ENCODE peak calls at places on chromosome X, in four cellular contexts. One of them, this sample, is unnamed.

GRCh38 chrX:41559662-41560061 is 112.5 kb downstream of the NYX start:
- DNase-seq in stimulated activated CD4-positive, alpha-beta T cell treated with anti-CD3 and anti-CD28 coated beads, Interleukin-12 subunit alpha, Interleukin-12 subunit beta, amount 100 ng/mL, for 4 hours: no peak
- DNase-seq in amniotic stem cell: no peak
- DNase-seq in T-helper 2 cell: no peak
- DNase-seq in this sample: peak

GRCh38 chrX:16594490-16594889 is 55.5 kb upstream of the S100G start:
- DNase-seq in stimulated activated CD4-positive, alpha-beta T cell treated with anti-CD3 and anti-CD28 coated beads, Interleukin-12 subunit alpha, Interleukin-12 subunit beta, amount 100 ng/mL, for 4 hours: no peak
- DNase-seq in amniotic stem cell: no peak
- DNase-seq in T-helper 2 cell: no peak
- DNase-seq in this sample: no peak

GRCh38 chrX:1581132-1581531 is 10.3 kb upstream of the AKAP17A start:
- DNase-seq in T-helper 2 cell: peak
- DNase-seq in amniotic stem cell: no peak
- DNase-seq in stimulated activated CD4-positive, alpha-beta T cell treated with anti-CD3 and anti-CD28 coated beads, Interleukin-12 subunit alpha, Interleukin-12 subunit beta, amount 100 ng/mL, for 4 hours: peak
- DNase-seq in this sample: peak

GRCh38 chrX:10041383-10041782 is 74.2 kb downstream of the CLDN34 start:
- DNase-seq in amniotic stem cell: no peak
- DNase-seq in stimulated activated CD4-positive, alpha-beta T cell treated with anti-CD3 and anti-CD28 coated beads, Interleukin-12 subunit alpha, Interleukin-12 subunit beta, amount 100 ng/mL, for 4 hours: no peak
- DNase-seq in T-helper 2 cell: no peak
- DNase-seq in this sample: no peak

GRCh38 chrX:77447339-77448149 is at the start of gene FGF16:
- DNase-seq in T-helper 2 cell: no peak
- DNase-seq in stimulated activated CD4-positive, alpha-beta T cell treated with anti-CD3 and anti-CD28 coated beads, Interleukin-12 subunit alpha, Interleukin-12 subunit beta, amount 100 ng/mL, for 4 hours: peak
- DNase-seq in amniotic stem cell: no peak
- DNase-seq in this sample: peak

GRCh38 chrX:17917945-17918577 is 57.0 kb upstream of the RAI2 start:
- DNase-seq in T-helper 2 cell: no peak
- DNase-seq in stimulated activated CD4-positive, alpha-beta T cell treated with anti-CD3 and anti-CD28 coated beads, Interleukin-12 subunit alpha, Interleukin-12 subunit beta, amount 100 ng/mL, for 4 hours: no peak
- DNase-seq in amniotic stem cell: no peak
- DNase-seq in this sample: no peak

GRCh38 chrX:45596190-45596808 is 395.6 kb upstream of the DIPK2B start:
- DNase-seq in stimulated activated CD4-positive, alpha-beta T cell treated with anti-CD3 and anti-CD28 coated beads, Interleukin-12 subunit alpha, Interleukin-12 subunit beta, amount 100 ng/mL, for 4 hours: no peak
- DNase-seq in T-helper 2 cell: no peak
- DNase-seq in amniotic stem cell: no peak
- DNase-seq in this sample: no peak

GRCh38 chrX:130091976-130092522 is 18.2 kb downstream of the ELF4 start:
- DNase-seq in amniotic stem cell: no peak
- DNase-seq in stimulated activated CD4-positive, alpha-beta T cell treated with anti-CD3 and anti-CD28 coated beads, Interleukin-12 subunit alpha, Interleukin-12 subunit beta, amount 100 ng/mL, for 4 hours: peak
- DNase-seq in T-helper 2 cell: peak
- DNase-seq in this sample: peak

GRCh38 chrX:107429090-107429489 is 20.4 kb upstream of the FRMPD3 start:
- DNase-seq in amniotic stem cell: no peak
- DNase-seq in stimulated activated CD4-positive, alpha-beta T cell treated with anti-CD3 and anti-CD28 coated beads, Interleukin-12 subunit alpha, Interleukin-12 subunit beta, amount 100 ng/mL, for 4 hours: peak
- DNase-seq in T-helper 2 cell: peak
- DNase-seq in this sample: peak

GRCh38 chrX:23103546-23103945 is 103.8 kb downstream of the DDX53 start:
- DNase-seq in T-helper 2 cell: no peak
- DNase-seq in amniotic stem cell: no peak
- DNase-seq in stimulated activated CD4-positive, alpha-beta T cell treated with anti-CD3 and anti-CD28 coated beads, Interleukin-12 subunit alpha, Interleukin-12 subunit beta, amount 100 ng/mL, for 4 hours: no peak
- DNase-seq in this sample: no peak

GRCh38 chrX:8846271-8846670 is 45.1 kb upstream of the FAM9A start:
- DNase-seq in amniotic stem cell: no peak
- DNase-seq in T-helper 2 cell: no peak
- DNase-seq in stimulated activated CD4-positive, alpha-beta T cell treated with anti-CD3 and anti-CD28 coated beads, Interleukin-12 subunit alpha, Interleukin-12 subunit beta, amount 100 ng/mL, for 4 hours: no peak
- DNase-seq in this sample: no peak

GRCh38 chrX:151973851-151974335 is 583 bp downstream of the GABRE start:
- DNase-seq in stimulated activated CD4-positive, alpha-beta T cell treated with anti-CD3 and anti-CD28 coated beads, Interleukin-12 subunit alpha, Interleukin-12 subunit beta, amount 100 ng/mL, for 4 hours: no peak
- DNase-seq in amniotic stem cell: no peak
- DNase-seq in T-helper 2 cell: no peak
- DNase-seq in this sample: no peak

GRCh38 chrX:123924181-123924580 is 37.3 kb upstream of the STAG2 start:
- DNase-seq in T-helper 2 cell: no peak
- DNase-seq in stimulated activated CD4-positive, alpha-beta T cell treated with anti-CD3 and anti-CD28 coated beads, Interleukin-12 subunit alpha, Interleukin-12 subunit beta, amount 100 ng/mL, for 4 hours: no peak
- DNase-seq in amniotic stem cell: no peak
- DNase-seq in this sample: no peak

GRCh38 chrX:136192839-136193414 is 45.6 kb downstream of the FHL1 start:
- DNase-seq in T-helper 2 cell: no peak
- DNase-seq in amniotic stem cell: no peak
- DNase-seq in stimulated activated CD4-positive, alpha-beta T cell treated with anti-CD3 and anti-CD28 coated beads, Interleukin-12 subunit alpha, Interleukin-12 subunit beta, amount 100 ng/mL, for 4 hours: no peak
- DNase-seq in this sample: no peak

GRCh38 chrX:152997337-152997736 is 3.4 kb upstream of the PNMA5 start:
- DNase-seq in stimulated activated CD4-positive, alpha-beta T cell treated with anti-CD3 and anti-CD28 coated beads, Interleukin-12 subunit alpha, Interleukin-12 subunit beta, amount 100 ng/mL, for 4 hours: no peak
- DNase-seq in T-helper 2 cell: no peak
- DNase-seq in amniotic stem cell: no peak
- DNase-seq in this sample: no peak

GRCh38 chrX:83511208-83511607 is 3.1 kb downstream of the POU3F4 start:
- DNase-seq in T-helper 2 cell: no peak
- DNase-seq in amniotic stem cell: no peak
- DNase-seq in stimulated activated CD4-positive, alpha-beta T cell treated with anti-CD3 and anti-CD28 coated beads, Interleukin-12 subunit alpha, Interleukin-12 subunit beta, amount 100 ng/mL, for 4 hours: no peak
- DNase-seq in this sample: no peak